ENCODE peak calls at places on chromosomes 12 and 14, in eight cellular contexts. Y is left lobe of liver; Q is amniotic stem cell; R is PC-3; O is HT-29; T is cardiac fibroblast; S is stimulated activated CD4-positive, alpha-beta T cell treated with anti-CD3 and anti-CD28 coated beads, Interleukin-15, amount 100 ng/mL, for 1 hour; K is stimulated activated CD8-positive, alpha-beta memory T cell treated with anti-CD3 and anti-CD28 coated beads, Interleukin-7, amount 100 ng/mL, for 24 hours. X is an unnamed sample.

GRCh38 chr12:131126662-131127173 is 173.0 kb downstream of the ADGRD1 start:
- DNase-seq in Y (peak; percentile 26), Q (no peak), R (no peak), O (no peak), T (no peak), S (no peak), K (no peak), X (no peak)

GRCh38 chr12:53068811-53069585 is 10.2 kb downstream of the SPRYD3 start:
- DNase-seq in Y (no peak), Q (no peak), R (no peak), O (no peak), T (no peak), S (no peak), K (no peak), X (no peak)

GRCh38 chr14:97580923-97581495 is 783.8 kb downstream of the VRK1 start:
- DNase-seq in Y (no peak), Q (no peak), R (peak; percentile 20), O (no peak), T (no peak), S (no peak), K (no peak), X (no peak)

GRCh38 chr12:124909831-124910560 is 4.5 kb downstream of the UBC start:
- DNase-seq in Y (no peak), Q (no peak), R (peak; percentile 23), O (peak; percentile 67), T (peak; percentile 45), S (no peak), K (no peak), X (no peak)

GRCh38 chr14:36057452-36058142 is 118.9 kb downstream of the PTCSC3 start:
- DNase-seq in Y (no peak), Q (no peak), R (peak; percentile 68), O (peak; percentile 27), T (no peak), S (no peak), K (no peak), X (no peak)

GRCh38 chr12:76236640-76237039 is 111.6 kb downstream of the BBS10 start:
- DNase-seq in Y (no peak), Q (no peak), R (peak; percentile 97), O (peak; percentile 62), T (peak; percentile 15), S (no peak), K (no peak), X (no peak)

GRCh38 chr12:121858662-121859572 is at the start of gene HPD:
- DNase-seq in Y (peak; percentile 99), Q (peak; percentile 13), R (peak; percentile 77), O (no peak), T (peak; percentile 93), S (no peak), K (no peak), X (no peak)

GRCh38 chr12:40768125-40768864 is 76.1 kb downstream of the CNTN1 start:
- DNase-seq in Y (no peak), Q (no peak), R (no peak), O (no peak), T (no peak), S (no peak), K (no peak), X (no peak)

GRCh38 chr12:55972045-55972843 is 1.6 kb upstream of the RAB5B start:
- DNase-seq in Y (no peak), Q (no peak), R (peak; percentile 74), O (peak; percentile 30), T (peak; percentile 75), S (no peak), K (no peak), X (no peak)

GRCh38 chr12:18546399-18546798 is 191.4 kb downstream of the PLCZ1 start:
- DNase-seq in Y (no peak), Q (no peak), R (peak; percentile 70), O (no peak), T (peak; percentile 70), S (no peak), K (no peak), X (no peak)

GRCh38 chr14:43438056-43438455 is 1069.0 kb downstream of the FSCB start:
- DNase-seq in Y (no peak), Q (no peak), R (no peak), O (no peak), T (no peak), S (no peak), K (no peak), X (no peak)

GRCh38 chr14:100362311-100362927 is 39.3 kb downstream of the SLC25A47 start:
- DNase-seq in Y (no peak), Q (no peak), R (no peak), O (no peak), T (no peak), S (no peak), K (no peak), X (no peak)

GRCh38 chr12:104490850-104491249 is 34.1 kb downstream of the CHST11 start:
- DNase-seq in Y (no peak), Q (no peak), R (no peak), O (no peak), T (no peak), S (no peak), K (no peak), X (no peak)

GRCh38 chr12:92539966-92540791 is 162.6 kb upstream of the PLEKHG7 start:
- DNase-seq in Y (no peak), Q (no peak), R (no peak), O (no peak), T (no peak), S (no peak), K (no peak), X (peak; percentile 4)